ENCODE peak calls at places on chromosomes 11 and 22, in ten cellular contexts. Z is testis; N is pancreas; K is thoracic aorta; X is naive thymus-derived CD4-positive, alpha-beta T cell; I is neuronal stem cell; G is colonic mucosa; H is OCI-LY7; R is ovary; P is tibial nerve. E is an unnamed sample.

GRCh38 chr22:35971418-35972119 is 57.1 kb downstream of the RBFOX2 start:
- DNase-seq in Z (peak; percentile 32), N (no peak), K (no peak), X (no peak), I (no peak), G (no peak), H (peak; percentile 23), R (no peak), P (no peak), E (no peak)

GRCh38 chr11:33624082-33624481 is 76.5 kb downstream of the C11orf91 start:
- DNase-seq in Z (no peak), N (no peak), K (no peak), X (no peak), I (no peak), G (no peak), H (no peak), R (no peak), P (no peak), E (no peak)

GRCh38 chr11:112631333-112631732 is 329.9 kb upstream of the NCAM1 start:
- DNase-seq in Z (no peak), N (no peak), K (no peak), X (no peak), I (no peak), G (no peak), H (no peak), R (no peak), P (no peak), E (no peak)

GRCh38 chr22:17110791-17111550 is 10.2 kb downstream of the TMEM121B start:
- DNase-seq in Z (no peak), N (no peak), K (no peak), X (no peak), I (no peak), G (no peak), H (no peak), R (no peak), P (no peak), E (no peak)

GRCh38 chr22:16801571-16801970 is 23.6 kb downstream of the XKR3 start:
- DNase-seq in Z (no peak), N (no peak), K (no peak), X (no peak), I (no peak), G (no peak), H (no peak), R (no peak), P (no peak), E (no peak)

GRCh38 chr22:41009222-41009948 is 58.2 kb downstream of the RBX1 start:
- DNase-seq in Z (no peak), N (no peak), K (no peak), X (no peak), I (no peak), G (peak; percentile 27), H (no peak), R (no peak), P (no peak), E (no peak)

GRCh38 chr11:79331251-79331901 is 109.5 kb downstream of the TENM4 start:
- DNase-seq in Z (no peak), N (no peak), K (no peak), X (no peak), I (no peak), G (no peak), H (no peak), R (no peak), P (no peak), E (no peak)

GRCh38 chr11:118006153-118006534 is 19.9 kb downstream of the IL10RA start:
- DNase-seq in Z (no peak), N (no peak), K (no peak), X (no peak), I (no peak), G (peak; percentile 13), H (no peak), R (no peak), P (no peak), E (no peak)

GRCh38 chr11:128040603-128041002 is 546.8 kb downstream of the ETS1 start:
- DNase-seq in Z (no peak), N (no peak), K (no peak), X (no peak), I (no peak), G (no peak), H (no peak), R (no peak), P (no peak), E (no peak)
- H3K4me3 ChIP-seq in Z (no peak overlapping the region), N (no peak overlapping the region), K (no peak overlapping the region), X (no peak overlapping the region), I (no peak overlapping the region), G (no peak overlapping the region), H (no peak overlapping the region), R (no peak overlapping the region), P (no peak overlapping the region), E (no peak overlapping the region)

GRCh38 chr22:23077627-23078461 is 7.5 kb downstream of the GNAZ start:
- DNase-seq in Z (no peak), N (peak; percentile 50), K (no peak), X (no peak), I (no peak), G (no peak), H (no peak), R (no peak), P (no peak), E (no peak)

GRCh38 chr22:23078462-23078787 is 8.1 kb downstream of the GNAZ start:
- DNase-seq in Z (no peak), N (peak; percentile 28), K (no peak), X (no peak), I (no peak), G (no peak), H (no peak), R (no peak), P (no peak), E (no peak)

GRCh38 chr22:23079240-23079768 is 9.0 kb downstream of the GNAZ start:
- DNase-seq in Z (no peak), N (peak; percentile 30), K (no peak), X (no peak), I (no peak), G (no peak), H (no peak), R (no peak), P (no peak), E (no peak)

GRCh38 chr22:23080542-23081290 is 10.4 kb downstream of the GNAZ start:
- DNase-seq in Z (no peak), N (no peak), K (no peak), X (no peak), I (no peak), G (no peak), H (no peak), R (no peak), P (no peak), E (no peak)

DNA sequence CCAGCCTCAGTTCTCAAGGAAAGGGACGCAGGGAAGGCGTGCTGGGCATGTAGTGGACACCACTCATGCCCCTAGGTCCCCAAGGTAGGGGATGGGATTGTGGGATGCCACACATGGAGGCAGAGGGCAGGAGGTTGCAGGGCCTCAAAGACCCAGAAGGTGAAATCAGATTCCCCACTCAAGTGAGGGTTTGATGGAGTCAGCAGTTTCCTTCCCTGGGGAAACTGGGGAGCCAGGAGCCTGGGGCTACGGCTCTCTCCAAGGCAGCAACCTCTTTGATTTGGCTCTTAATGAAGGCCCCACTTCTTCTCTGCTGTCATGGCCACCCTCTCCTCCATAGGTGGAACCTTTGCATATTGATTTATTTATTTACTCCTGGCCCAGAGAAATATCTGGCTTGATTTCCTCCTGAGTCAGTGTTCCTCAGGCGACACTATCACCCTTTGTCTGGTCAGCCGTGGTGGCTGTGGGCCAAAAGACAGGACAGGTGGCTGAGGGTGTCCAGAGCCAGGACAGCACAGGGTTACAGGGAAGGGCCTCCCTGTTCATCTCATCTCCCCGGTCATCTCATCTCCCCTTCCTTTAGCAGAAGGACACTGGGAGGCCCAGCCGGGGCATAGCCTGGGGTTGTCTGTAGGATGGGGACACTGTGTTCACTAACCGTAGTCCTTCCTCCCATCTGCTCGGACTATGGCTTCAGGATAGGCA is 9.6 kb downstream of the GNAZ start:
- DNase-seq in Z (no peak), N (peak; percentile 29), K (no peak), X (no peak), I (no peak), G (no peak), H (no peak), R (no peak), P (no peak), E (no peak)
- H3K36me3 ChIP-seq in Z (no peaks in the 10 kb centered on the region), N (no peaks in the 10 kb centered on the region), K (no peaks in the 10 kb centered on the region), X (no peaks in the 10 kb centered on the region), I (peaks cover 1% of the 10 kb centered on the region), G (no peaks in the 10 kb centered on the region), H (peaks cover 15% of the 10 kb centered on the region), R (no peaks in the 10 kb centered on the region), P (no peaks in the 10 kb centered on the region), E (no peaks in the 10 kb centered on the region)

DNA sequence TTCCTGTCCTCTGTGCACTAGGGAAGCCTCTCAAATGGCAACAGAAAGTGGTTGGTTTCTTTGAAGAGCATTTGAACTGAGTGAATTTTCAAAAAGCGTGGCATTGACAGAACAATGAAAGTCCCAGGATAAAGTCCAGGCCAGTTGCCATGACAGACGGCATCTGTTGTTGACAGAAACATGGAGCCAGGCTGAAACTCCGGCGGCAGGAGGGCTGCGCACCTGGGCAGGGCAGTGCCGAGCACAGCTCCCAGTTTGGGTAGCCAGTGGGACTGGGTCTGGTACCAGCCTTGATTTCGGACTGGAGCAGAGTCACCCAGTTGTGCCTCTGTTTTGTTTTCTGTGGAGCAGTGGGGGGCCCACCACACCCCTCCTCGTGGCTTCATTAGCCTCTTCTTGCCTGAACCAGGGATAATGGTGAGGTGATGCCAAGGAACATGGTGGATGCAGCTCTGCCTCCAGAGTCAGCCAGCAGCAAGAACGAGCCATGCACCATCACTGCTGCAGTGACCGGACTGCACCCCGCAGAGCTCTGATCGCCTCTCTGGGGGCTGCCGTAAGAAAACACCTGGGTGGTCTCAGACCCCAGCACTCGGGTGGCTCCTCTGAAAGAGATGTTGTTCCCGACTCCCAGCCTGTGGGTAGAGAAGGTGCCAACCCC is 9.8 kb upstream of the SEPTIN5 start:
- DNase-seq in Z (peak; percentile 10), N (no peak), K (no peak), X (no peak), I (no peak), G (no peak), H (no peak), R (no peak), P (no peak), E (no peak)
- H3K4me1 ChIP-seq in Z (no peaks in the 10 kb centered on the region), N (no peaks in the 10 kb centered on the region), K (no peaks in the 10 kb centered on the region), X (no peaks in the 10 kb centered on the region), I (peaks cover 8% of the 10 kb centered on the region), G (no peaks in the 10 kb centered on the region), H (no peaks in the 10 kb centered on the region), R (no peaks in the 10 kb centered on the region), P (no peaks in the 10 kb centered on the region), E (no peaks in the 10 kb centered on the region)

GRCh38 chr11:73323464-73323863 is 15.4 kb downstream of the ARHGEF17 start:
- DNase-seq in Z (peak; percentile 87), N (no peak), K (peak; percentile 80), X (no peak), I (no peak), G (peak; percentile 59), H (no peak), R (peak; percentile 96), P (peak; percentile 71), E (peak; percentile 98)
- H3K4me3 ChIP-seq in Z (no peak overlapping the region), N (no peak overlapping the region), K (peak overlapping the region; percentile 32), X (no peak overlapping the region), I (no peak overlapping the region), G (no peak overlapping the region), H (no peak overlapping the region), R (no peak overlapping the region), P (no peak overlapping the region), E (peak overlapping the region; percentile 5)